ENCODE peak calls at places on chromosomes 1 and 21, in seven cellular contexts. C is IMR-90, N is heart left ventricle, H is A673, U is PC-3, Y is vagina, O is stomach. D is an unnamed sample.

GRCh38 chr1:159821171-159821867 is 5.4 kb upstream of the SLAMF8 start:
- DNase-seq in C (peak; percentile 47), N (no peak), H (no peak), U (no peak), Y (no peak), O (no peak), D (no peak)

GRCh38 chr1:40662151-40662550 is 3.3 kb downstream of the RIMS3 start:
- DNase-seq in C (no peak), N (no peak), H (no peak), U (no peak), Y (no peak), O (no peak), D (no peak)

GRCh38 chr21:37207441-37208009 is 59.6 kb downstream of the VPS26C start:
- DNase-seq in C (no peak), N (peak; percentile 67), H (no peak), U (peak; percentile 47), Y (no peak), O (no peak), D (peak; percentile 69)

GRCh38 chr21:32516729-32517649 is 68.3 kb downstream of the TCP10L start:
- DNase-seq in C (peak; percentile 99), N (peak; percentile 68), H (peak; percentile 67), U (peak; percentile 82), Y (no peak), O (no peak), D (no peak)

GRCh38 chr21:25639167-25639921 is at the start of gene JAM2:
- DNase-seq in C (peak; percentile 29), N (peak; percentile 63), H (peak; percentile 58), U (no peak), Y (no peak), O (no peak), D (peak; percentile 85)

GRCh38 chr1:166184897-166185296 is 18.1 kb upstream of the FAM78B start:
- DNase-seq in C (no peak), N (no peak), H (no peak), U (peak; percentile 85), Y (no peak), O (no peak), D (no peak)

GRCh38 chr1:154839691-154840090 is 30.4 kb downstream of the KCNN3 start:
- DNase-seq in C (peak; percentile 4), N (no peak), H (no peak), U (no peak), Y (no peak), O (no peak), D (peak; percentile 71)

GRCh38 chr1:36845802-36846201 is 188.5 kb downstream of the GRIK3 start:
- DNase-seq in C (no peak), N (no peak), H (no peak), U (no peak), Y (no peak), O (no peak), D (no peak)

GRCh38 chr1:175783126-175783722 is 39.8 kb upstream of the TNR start:
- DNase-seq in C (no peak), N (no peak), H (no peak), U (no peak), Y (no peak), O (no peak), D (no peak)

GRCh38 chr1:30809514-30810263 is 52.1 kb upstream of the LAPTM5 start:
- DNase-seq in C (peak; percentile 93), N (no peak), H (peak; percentile 87), U (peak; percentile 56), Y (no peak), O (no peak), D (peak; percentile 96)

GRCh38 chr1:201295861-201296260 is 12.6 kb downstream of the PKP1 start:
- DNase-seq in C (peak; percentile 58), N (no peak), H (peak; percentile 89), U (peak; percentile 100), Y (no peak), O (no peak), D (peak; percentile 46)

GRCh38 chr21:33059319-33059894 is 10.5 kb upstream of the OLIG1 start:
- DNase-seq in C (no peak), N (no peak), H (no peak), U (no peak), Y (no peak), O (no peak), D (peak; percentile 44)

GRCh38 chr1:149846600-149847466 is 52.5 kb upstream of the BOLA1 start:
- DNase-seq in C (no peak), N (no peak), H (no peak), U (no peak), Y (no peak), O (no peak), D (no peak)

GRCh38 chr21:44712203-44713028 is 1.0 kb upstream of the TSPEAR start:
- DNase-seq in C (no peak), N (no peak), H (no peak), U (no peak), Y (peak; percentile 81), O (no peak), D (no peak)

GRCh38 chr1:54506594-54506993 is 41.4 kb upstream of the ACOT11 start:
- DNase-seq in C (peak; percentile 43), N (no peak), H (no peak), U (no peak), Y (no peak), O (no peak), D (no peak)

GRCh38 chr1:26922201-26922729 is 722 bp downstream of the NUDC start:
- DNase-seq in C (peak; percentile 12), N (no peak), H (peak; percentile 54), U (peak; percentile 5), Y (no peak), O (no peak), D (no peak)

GRCh38 chr1:238469146-238469601 is 578.5 kb upstream of the ZP4 start:
- DNase-seq in C (peak; percentile 52), N (no peak), H (no peak), U (no peak), Y (no peak), O (no peak), D (no peak)

GRCh38 chr1:88179943-88180342 is 504.1 kb upstream of the PKN2 start:
- DNase-seq in C (no peak), N (no peak), H (no peak), U (no peak), Y (no peak), O (no peak), D (no peak)
- H3K4me1 ChIP-seq in C (no peaks in the 10 kb centered on the region), N (no peaks in the 10 kb centered on the region), H (no peaks in the 10 kb centered on the region), U (peaks cover 10% of the 10 kb centered on the region), Y (no peaks in the 10 kb centered on the region), O (peaks cover 5% of the 10 kb centered on the region), D (no peaks in the 10 kb centered on the region)

DNA sequence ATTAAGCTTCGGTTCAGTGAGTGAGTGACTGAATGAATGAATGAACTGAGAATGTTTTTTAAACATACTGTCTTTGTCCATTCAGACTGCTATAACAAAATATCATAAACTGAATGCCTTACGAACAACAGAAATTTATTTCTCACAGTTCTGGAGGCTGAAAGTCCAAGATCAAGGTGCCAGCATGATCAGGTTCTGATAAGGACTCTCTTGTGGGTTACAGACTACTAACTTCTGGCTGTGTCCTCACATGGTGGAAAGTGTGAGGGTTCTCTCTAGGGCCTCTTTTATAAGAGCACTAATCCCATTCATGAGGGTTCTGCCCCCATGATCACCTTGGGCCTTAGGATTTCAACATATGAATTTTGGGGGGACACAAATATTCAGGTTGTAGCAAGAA is 7.1 kb upstream of the DUSP10 start:
- DNase-seq in C (no peak), N (no peak), H (no peak), U (no peak), Y (no peak), O (no peak), D (no peak)
- H3K4me3 ChIP-seq in C (no peak overlapping the region), N (no peak overlapping the region), H (no peak overlapping the region), U (no peak overlapping the region), Y (no peak overlapping the region), O (no peak overlapping the region), D (no peak overlapping the region)

GRCh38 chr1:38558476-38559179 is 300.9 kb downstream of the RRAGC start:
- DNase-seq in C (no peak), N (no peak), H (no peak), U (no peak), Y (no peak), O (no peak), D (no peak)

GRCh38 chr1:38559180-38559874 is 300.2 kb downstream of the RRAGC start:
- DNase-seq in C (no peak), N (no peak), H (no peak), U (no peak), Y (no peak), O (peak; percentile 65), D (no peak)

GRCh38 chr1:38563985-38564735 is 295.4 kb downstream of the RRAGC start:
- DNase-seq in C (no peak), N (no peak), H (no peak), U (no peak), Y (no peak), O (no peak), D (no peak)

GRCh38 chr1:38561110-38561509 is 298.5 kb downstream of the RRAGC start:
- DNase-seq in C (no peak), N (no peak), H (no peak), U (no peak), Y (no peak), O (no peak), D (no peak)

GRCh38 chr1:38561699-38562098 is 297.9 kb downstream of the RRAGC start:
- DNase-seq in C (no peak), N (no peak), H (no peak), U (no peak), Y (no peak), O (no peak), D (no peak)
- H3K4me1 ChIP-seq in C (no peaks in the 10 kb centered on the region), N (peaks cover 14% of the 10 kb centered on the region), H (no peaks in the 10 kb centered on the region), U (no peaks in the 10 kb centered on the region), Y (peaks cover 34% of the 10 kb centered on the region), O (peaks cover 12% of the 10 kb centered on the region), D (peaks cover 2% of the 10 kb centered on the region)

GRCh38 chr1:47438321-47439150 is 692 bp downstream of the FOXD2 start:
- DNase-seq in C (no peak), N (no peak), H (peak; percentile 42), U (no peak), Y (no peak), O (no peak), D (no peak)

GRCh38 chr1:47436979-47437517 is 796 bp upstream of the FOXD2 start:
- DNase-seq in C (peak; percentile 29), N (no peak), H (peak; percentile 43), U (peak; percentile 24), Y (no peak), O (no peak), D (peak; percentile 32)

GRCh38 chr1:47435506-47436303 is 2.1 kb upstream of the FOXD2 start:
- DNase-seq in C (no peak), N (no peak), H (no peak), U (no peak), Y (no peak), O (no peak), D (no peak)

GRCh38 chr1:47437518-47438320 is at the start of gene FOXD2:
- DNase-seq in C (peak; percentile 66), N (peak; percentile 83), H (peak; percentile 91), U (peak; percentile 86), Y (no peak), O (peak; percentile 87), D (peak; percentile 95)

DNA sequence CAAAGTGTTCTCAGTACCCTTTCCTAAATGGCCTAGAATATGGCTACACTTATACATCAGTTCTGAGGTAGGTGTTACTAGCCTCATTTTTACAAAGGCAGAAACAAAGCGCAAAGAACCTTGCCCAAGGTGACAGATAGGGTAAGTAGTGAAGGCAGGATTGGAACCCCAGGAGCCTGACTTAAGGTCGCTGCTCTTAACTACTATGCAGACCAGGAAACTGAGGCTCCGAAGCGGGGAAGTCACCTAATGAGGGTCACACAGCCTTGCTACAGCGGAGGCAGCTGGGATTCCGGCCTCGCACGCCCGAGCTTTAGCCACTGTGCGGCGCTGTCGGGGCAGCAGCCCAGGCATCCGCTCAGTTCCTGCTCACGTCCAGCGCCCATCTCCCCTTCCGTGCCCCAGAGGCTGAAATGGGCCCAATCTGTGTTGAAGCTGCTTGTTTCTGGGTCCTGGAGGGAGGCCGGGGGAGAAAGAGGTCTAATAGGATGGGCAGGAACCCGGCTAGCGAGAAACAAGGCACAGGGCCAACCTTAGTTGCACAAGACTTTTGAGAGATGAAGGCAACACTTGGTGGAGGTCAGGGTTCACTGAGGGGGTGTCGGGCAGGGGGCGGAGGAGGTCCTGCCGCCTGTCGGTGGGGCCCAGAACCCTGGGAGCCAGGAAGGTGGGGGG is 1.4 kb upstream of the FOXD2 start:
- DNase-seq in C (peak; percentile 65), N (peak; percentile 64), H (peak; percentile 80), U (peak; percentile 79), Y (no peak), O (peak; percentile 80), D (peak; percentile 83)
- H3K4me3 ChIP-seq in C (peak overlapping the region; percentile 74), N (peak overlapping the region; percentile 36), H (peak overlapping the region; percentile 75), U (peak overlapping the region; percentile 77), Y (peak overlapping the region; percentile 50), O (peak overlapping the region; percentile 68), D (peak overlapping the region; percentile 95)

D was measured in SJCRH30.